ENCODE peak calls at places on chromosomes 12 and 14, in eight cellular contexts. M, S, L, I, T, A, F and H are unnamed samples.

GRCh38 chr12:86662464-86662863 is 406.3 kb upstream of the MGAT4C start:
- DNase-seq in I (no peak), S (no peak), F (no peak), L (no peak), T (no peak), M (no peak), A (no peak), H (no peak)

GRCh38 chr12:56932867-56933266 is 1.3 kb downstream of the SDR9C7 start:
- DNase-seq in T (no peak), A (no peak), S (no peak), F (no peak), M (no peak), L (no peak), I (no peak), H (no peak)

GRCh38 chr14:55438066-55438683 is 2.2 kb downstream of the TBPL2 start:
- DNase-seq in M (no peak), A (peak; percentile 57), L (peak; percentile 66), T (no peak), I (peak; percentile 62), F (no peak), S (peak; percentile 20), H (peak; percentile 57)

GRCh38 chr12:104958946-104959841 is 1.1 kb upstream of the SLC41A2 start:
- DNase-seq in S (no peak), A (no peak), F (no peak), L (no peak), M (no peak), T (no peak), I (no peak), H (peak; percentile 89)

GRCh38 chr14:102316048-102316745 is 3.3 kb upstream of the ZNF839 start:
- DNase-seq in F (no peak), A (no peak), M (peak; percentile 74), T (no peak), L (peak; percentile 63), I (no peak), S (peak; percentile 68), H (no peak)

GRCh38 chr14:61103541-61104339 is 122.7 kb downstream of the SLC38A6 start:
- DNase-seq in T (no peak), I (peak; percentile 28), L (no peak), F (peak; percentile 65), A (peak; percentile 76), M (peak; percentile 82), S (peak; percentile 45), H (no peak)

GRCh38 chr12:92324849-92325500 is 179.3 kb upstream of the BTG1 start:
- DNase-seq in S (no peak), F (no peak), I (no peak), L (no peak), M (no peak), T (no peak), A (no peak), H (no peak)

GRCh38 chr12:96155781-96156180 is 38.4 kb upstream of the ELK3 start:
- DNase-seq in M (no peak), L (no peak), S (no peak), T (no peak), I (no peak), F (no peak), A (no peak), H (no peak)

GRCh38 chr12:84341467-84342193 is 571.0 kb downstream of the SLC6A15 start:
- DNase-seq in I (no peak), M (no peak), F (no peak), L (no peak), T (no peak), S (no peak), A (no peak), H (no peak)

GRCh38 chr12:89230376-89231101 is 121.8 kb downstream of the DUSP6 start:
- DNase-seq in A (no peak), M (no peak), L (no peak), F (no peak), S (no peak), I (no peak), T (no peak), H (no peak)

GRCh38 chr14:68976160-68977067 is 2.7 kb downstream of the ACTN1 start:
- DNase-seq in F (peak; percentile 26), I (peak; percentile 24), S (peak; percentile 74), T (no peak), A (no peak), L (no peak), M (peak; percentile 94), H (peak; percentile 33)

GRCh38 chr12:77724367-77724957 is 106.2 kb upstream of the NAV3 start:
- DNase-seq in L (peak; percentile 13), F (no peak), T (no peak), A (peak; percentile 47), I (no peak), S (no peak), M (no peak), H (peak; percentile 15)

GRCh38 chr12:7101694-7102131 is 7.3 kb downstream of the C1RL start:
- DNase-seq in S (no peak), L (peak; percentile 26), M (peak; percentile 68), T (no peak), A (no peak), F (peak; percentile 31), I (no peak), H (no peak)

GRCh38 chr12:109635717-109636116 is 62.1 kb downstream of the MVK start:
- DNase-seq in I (no peak), M (no peak), F (no peak), T (no peak), L (no peak), A (no peak), S (no peak), H (no peak)

GRCh38 chr12:10190558-10191388 is 11.9 kb downstream of the TMEM52B start:
- DNase-seq in I (peak; percentile 60), F (peak; percentile 46), A (peak; percentile 56), M (peak; percentile 71), T (peak; percentile 48), S (peak; percentile 47), L (peak; percentile 56), H (peak; percentile 72)

GRCh38 chr12:112907415-112908157 is 824 bp downstream of the OAS1 start:
- DNase-seq in I (no peak), S (peak; percentile 10), L (no peak), T (no peak), A (no peak), M (no peak), F (no peak), H (no peak)

GRCh38 chr14:101743701-101744100 is 17.8 kb upstream of the PPP2R5C start:
- DNase-seq in I (no peak), L (no peak), A (no peak), S (no peak), M (no peak), T (no peak), F (no peak), H (no peak)

GRCh38 chr12:30428098-30428497 is 267.6 kb downstream of the IPO8 start:
- DNase-seq in T (no peak), I (no peak), F (no peak), L (no peak), S (no peak), M (no peak), A (no peak), H (no peak)

GRCh38 chr14:100878271-100879146 is 25.0 kb downstream of the RTL1 start:
- DNase-seq in L (no peak), F (no peak), A (no peak), I (no peak), M (no peak), T (no peak), S (no peak), H (no peak)

GRCh38 chr12:105420659-105421240 is 90.3 kb downstream of the C12orf75 start:
- DNase-seq in I (peak; percentile 65), M (peak; percentile 82), A (peak; percentile 45), T (peak; percentile 29), S (peak; percentile 78), L (peak; percentile 83), F (peak; percentile 70), H (peak; percentile 67)

GRCh38 chr12:132508248-132508740 is 18.3 kb downstream of the FBRSL1 start:
- DNase-seq in F (no peak), T (no peak), L (no peak), M (no peak), I (no peak), S (no peak), A (no peak), H (no peak)

DNA sequence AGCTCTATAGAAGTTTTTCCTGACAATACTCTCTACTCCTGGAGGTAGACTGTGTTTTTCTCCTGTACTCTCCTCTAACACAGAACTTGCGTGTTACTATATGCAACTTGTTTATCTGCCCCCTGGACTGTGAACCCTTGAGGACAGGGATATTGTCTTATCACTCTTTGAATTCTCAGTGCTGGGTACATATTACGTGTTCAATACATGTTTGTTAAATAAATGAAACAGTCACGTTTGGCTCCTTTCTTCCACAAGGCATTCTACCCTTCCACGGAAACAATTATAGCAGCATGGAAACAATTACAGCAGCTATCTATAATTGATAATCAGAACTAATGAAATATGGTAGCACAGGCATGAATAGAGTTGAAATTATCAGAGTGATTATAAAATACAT is 50.7 kb downstream of the CRADD start:
- DNase-seq in T (no peak), I (no peak), M (no peak), F (no peak), A (no peak), L (no peak), S (no peak), H (peak; percentile 77)
- H3K27ac ChIP-seq in T (no peak overlapping the region), I (no peak overlapping the region), M (no peak overlapping the region), F (peak overlapping the region; percentile 76), A (no peak overlapping the region), L (no peak overlapping the region), S (no peak overlapping the region), H (no peak overlapping the region)

DNA sequence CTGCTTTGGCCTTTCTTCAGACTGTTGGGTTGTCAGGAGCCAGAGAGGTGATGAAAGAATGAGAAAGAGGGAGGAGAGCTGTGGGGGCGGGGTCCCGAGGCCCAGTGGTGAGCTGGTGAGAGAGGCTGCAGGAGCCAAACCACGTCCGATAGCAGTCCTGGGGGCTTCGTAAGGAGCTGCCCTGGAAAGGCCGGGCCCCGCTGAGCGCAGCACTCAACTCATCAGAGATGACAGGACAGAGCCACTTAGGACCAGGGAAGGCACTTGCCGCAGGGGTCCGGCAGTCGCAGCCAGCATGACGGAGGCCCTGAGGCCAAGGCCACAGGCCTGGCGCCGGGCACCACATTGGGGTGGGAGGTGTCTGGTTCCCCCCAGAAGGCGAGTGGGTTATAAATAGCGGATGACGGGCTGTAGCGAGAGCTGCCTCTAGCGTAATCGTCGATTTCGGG is 178.9 kb downstream of the TSPAN9 start:
- DNase-seq in S (peak; percentile 80), M (no peak), I (no peak), T (no peak), L (peak; percentile 94), A (no peak), F (peak; percentile 37), H (no peak)
- H3K27ac ChIP-seq in S (peak overlapping the region; percentile 86), M (peak overlapping the region; percentile 88), I (no peak overlapping the region), T (no peak overlapping the region), L (peak overlapping the region; percentile 92), A (no peak overlapping the region), F (peak overlapping the region; percentile 96), H (no peak overlapping the region)

DNA sequence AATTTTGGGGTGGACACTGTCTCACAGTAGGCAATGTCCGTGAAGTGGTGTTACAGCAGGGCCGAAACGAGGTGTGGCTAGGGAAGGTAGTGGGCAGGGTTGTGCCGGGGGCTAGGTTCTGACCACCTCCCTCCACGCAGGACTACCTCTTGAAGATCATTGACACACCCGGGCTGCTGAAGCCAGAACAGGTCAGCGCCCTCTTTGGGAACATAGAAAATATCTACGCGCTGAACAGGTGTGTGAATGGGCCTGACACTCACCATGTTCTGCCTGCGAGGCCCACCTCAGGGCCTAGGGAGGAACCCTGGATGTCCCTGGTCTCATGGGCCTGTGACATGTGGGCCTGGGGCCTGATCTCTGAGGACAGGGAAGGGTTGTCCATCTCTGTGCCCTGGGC is 24.6 kb downstream of the PLEKHG3 start:
- DNase-seq in I (no peak), S (no peak), L (no peak), M (peak; percentile 59), T (no peak), F (no peak), A (no peak), H (no peak)
- H3K27ac ChIP-seq in I (no peak overlapping the region), S (peak overlapping the region; percentile 55), L (no peak overlapping the region), M (peak overlapping the region; percentile 91), T (no peak overlapping the region), F (no peak overlapping the region), A (no peak overlapping the region), H (no peak overlapping the region)

GRCh38 chr14:64757601-64758000 is 53.4 kb downstream of the PLEKHG3 start:
- DNase-seq in F (no peak), S (no peak), A (no peak), M (peak; percentile 54), I (no peak), T (no peak), L (no peak), H (no peak)
- H3K27ac ChIP-seq in F (peak overlapping the region; percentile 56), S (peak overlapping the region; percentile 59), A (no peak overlapping the region), M (peak overlapping the region; percentile 19), I (no peak overlapping the region), T (no peak overlapping the region), L (peak overlapping the region; percentile 80), H (no peak overlapping the region)